ENCODE peak calls at places on chromosomes 12 and 14, in eight cellular contexts. One of them, this sample, is unnamed.

GRCh38 chr12:82329508-82329907 is 28.7 kb downstream of the CCDC59 start:
- DNase-seq in tibial nerve: no peak
- DNase-seq in lower leg skin: no peak
- DNase-seq in endothelial cell of umbilical vein: no peak
- DNase-seq in thyroid gland: no peak
- DNase-seq in prostate gland: no peak
- DNase-seq in testis: no peak
- DNase-seq in erythroblast: no peak
- DNase-seq in this sample: no peak

GRCh38 chr12:69651922-69652321 is 41.2 kb upstream of the LRRC10 start:
- DNase-seq in prostate gland: no peak
- DNase-seq in endothelial cell of umbilical vein: no peak
- DNase-seq in thyroid gland: no peak
- DNase-seq in testis: no peak
- DNase-seq in erythroblast: peak
- DNase-seq in lower leg skin: no peak
- DNase-seq in tibial nerve: no peak
- DNase-seq in this sample: no peak

GRCh38 chr12:78406776-78407335 is 457.7 kb upstream of the SYT1 start:
- DNase-seq in thyroid gland: no peak
- DNase-seq in prostate gland: no peak
- DNase-seq in lower leg skin: no peak
- DNase-seq in testis: no peak
- DNase-seq in erythroblast: no peak
- DNase-seq in endothelial cell of umbilical vein: no peak
- DNase-seq in tibial nerve: no peak
- DNase-seq in this sample: no peak

GRCh38 chr12:111692575-111693210 is 6.8 kb downstream of the ACAD10 start:
- DNase-seq in lower leg skin: no peak
- DNase-seq in erythroblast: peak
- DNase-seq in endothelial cell of umbilical vein: no peak
- DNase-seq in prostate gland: no peak
- DNase-seq in tibial nerve: no peak
- DNase-seq in testis: no peak
- DNase-seq in thyroid gland: no peak
- DNase-seq in this sample: no peak

GRCh38 chr12:8912910-8913309 is 1.4 kb upstream of the PHC1 start:
- DNase-seq in lower leg skin: no peak
- DNase-seq in erythroblast: peak
- DNase-seq in tibial nerve: no peak
- DNase-seq in testis: no peak
- DNase-seq in prostate gland: peak
- DNase-seq in endothelial cell of umbilical vein: no peak
- DNase-seq in thyroid gland: peak
- DNase-seq in this sample: no peak

GRCh38 chr12:100986595-100987547 is 192.3 kb downstream of the ANO4 start:
- DNase-seq in prostate gland: no peak
- DNase-seq in lower leg skin: no peak
- DNase-seq in testis: no peak
- DNase-seq in endothelial cell of umbilical vein: peak
- DNase-seq in thyroid gland: no peak
- DNase-seq in erythroblast: no peak
- DNase-seq in tibial nerve: no peak
- DNase-seq in this sample: no peak

GRCh38 chr12:123389560-123390351 is 5.8 kb downstream of the KMT5A start:
- DNase-seq in thyroid gland: peak
- DNase-seq in lower leg skin: peak
- DNase-seq in tibial nerve: no peak
- DNase-seq in prostate gland: peak
- DNase-seq in endothelial cell of umbilical vein: peak
- DNase-seq in erythroblast: peak
- DNase-seq in testis: peak
- DNase-seq in this sample: no peak

GRCh38 chr14:42428996-42429395 is 822.3 kb downstream of the LRFN5 start:
- DNase-seq in lower leg skin: no peak
- DNase-seq in thyroid gland: no peak
- DNase-seq in prostate gland: no peak
- DNase-seq in erythroblast: no peak
- DNase-seq in endothelial cell of umbilical vein: no peak
- DNase-seq in testis: no peak
- DNase-seq in tibial nerve: no peak
- DNase-seq in this sample: no peak

GRCh38 chr14:103087343-103087835 is 3.4 kb downstream of the LBHD2 start:
- DNase-seq in lower leg skin: no peak
- DNase-seq in thyroid gland: no peak
- DNase-seq in testis: peak
- DNase-seq in prostate gland: no peak
- DNase-seq in erythroblast: no peak
- DNase-seq in endothelial cell of umbilical vein: no peak
- DNase-seq in tibial nerve: no peak
- DNase-seq in this sample: no peak

GRCh38 chr12:57452181-57452936 is 2.7 kb upstream of the INHBE start:
- DNase-seq in erythroblast: no peak
- DNase-seq in endothelial cell of umbilical vein: no peak
- DNase-seq in tibial nerve: no peak
- DNase-seq in prostate gland: no peak
- DNase-seq in testis: no peak
- DNase-seq in thyroid gland: no peak
- DNase-seq in lower leg skin: no peak
- DNase-seq in this sample: no peak

GRCh38 chr12:90947869-90948268 is 7.1 kb downstream of the CCER1 start:
- DNase-seq in lower leg skin: no peak
- DNase-seq in erythroblast: no peak
- DNase-seq in testis: no peak
- DNase-seq in tibial nerve: no peak
- DNase-seq in prostate gland: no peak
- DNase-seq in thyroid gland: peak
- DNase-seq in endothelial cell of umbilical vein: no peak
- DNase-seq in this sample: no peak

GRCh38 chr14:50997712-50998111 is 53.4 kb upstream of the PYGL start:
- DNase-seq in tibial nerve: no peak
- DNase-seq in lower leg skin: no peak
- DNase-seq in thyroid gland: peak
- DNase-seq in erythroblast: no peak
- DNase-seq in testis: no peak
- DNase-seq in endothelial cell of umbilical vein: no peak
- DNase-seq in prostate gland: no peak
- DNase-seq in this sample: no peak

GRCh38 chr12:45219621-45220020 is 3.7 kb downstream of the ANO6 start:
- DNase-seq in thyroid gland: no peak
- DNase-seq in tibial nerve: no peak
- DNase-seq in lower leg skin: no peak
- DNase-seq in endothelial cell of umbilical vein: no peak
- DNase-seq in testis: no peak
- DNase-seq in prostate gland: no peak
- DNase-seq in erythroblast: no peak
- DNase-seq in this sample: no peak

GRCh38 chr14:73227812-73228781 is 9.2 kb upstream of the PAPLN start:
- DNase-seq in lower leg skin: peak
- DNase-seq in testis: peak
- DNase-seq in thyroid gland: no peak
- DNase-seq in endothelial cell of umbilical vein: peak
- DNase-seq in tibial nerve: no peak
- DNase-seq in erythroblast: no peak
- DNase-seq in prostate gland: no peak
- DNase-seq in this sample: peak

GRCh38 chr14:52268191-52269061 is 928 bp downstream of the PTGDR start:
- DNase-seq in thyroid gland: no peak
- DNase-seq in endothelial cell of umbilical vein: no peak
- DNase-seq in lower leg skin: no peak
- DNase-seq in testis: no peak
- DNase-seq in prostate gland: no peak
- DNase-seq in tibial nerve: no peak
- DNase-seq in erythroblast: no peak
- DNase-seq in this sample: no peak

GRCh38 chr14:30957813-30958370 is 67.6 kb upstream of the AP4S1 start:
- DNase-seq in endothelial cell of umbilical vein: no peak
- DNase-seq in prostate gland: no peak
- DNase-seq in erythroblast: no peak
- DNase-seq in lower leg skin: no peak
- DNase-seq in testis: no peak
- DNase-seq in tibial nerve: no peak
- DNase-seq in thyroid gland: peak
- DNase-seq in this sample: no peak

GRCh38 chr12:49671051-49671765 is 36.0 kb downstream of the FMNL3 start:
- DNase-seq in tibial nerve: no peak
- DNase-seq in erythroblast: no peak
- DNase-seq in prostate gland: no peak
- DNase-seq in endothelial cell of umbilical vein: peak
- DNase-seq in lower leg skin: no peak
- DNase-seq in thyroid gland: peak
- DNase-seq in testis: peak
- DNase-seq in this sample: no peak

GRCh38 chr12:30695327-30696102 is at the start of gene IPO8:
- DNase-seq in thyroid gland: peak
- DNase-seq in endothelial cell of umbilical vein: peak
- DNase-seq in tibial nerve: peak
- DNase-seq in lower leg skin: peak
- DNase-seq in prostate gland: peak
- DNase-seq in erythroblast: peak
- DNase-seq in testis: peak
- DNase-seq in this sample: peak
- TF ChIP-seq POLR2A in thyroid gland: peak
- TF ChIP-seq POLR2A in endothelial cell of umbilical vein: peak
- TF ChIP-seq POLR2A in tibial nerve: no peak
- TF ChIP-seq POLR2A in lower leg skin: no peak
- TF ChIP-seq POLR2A in prostate gland: no peak
- TF ChIP-seq POLR2A in erythroblast: peak
- TF ChIP-seq POLR2A in testis: no peak
- TF ChIP-seq POLR2A in this sample: no peak

DNA sequence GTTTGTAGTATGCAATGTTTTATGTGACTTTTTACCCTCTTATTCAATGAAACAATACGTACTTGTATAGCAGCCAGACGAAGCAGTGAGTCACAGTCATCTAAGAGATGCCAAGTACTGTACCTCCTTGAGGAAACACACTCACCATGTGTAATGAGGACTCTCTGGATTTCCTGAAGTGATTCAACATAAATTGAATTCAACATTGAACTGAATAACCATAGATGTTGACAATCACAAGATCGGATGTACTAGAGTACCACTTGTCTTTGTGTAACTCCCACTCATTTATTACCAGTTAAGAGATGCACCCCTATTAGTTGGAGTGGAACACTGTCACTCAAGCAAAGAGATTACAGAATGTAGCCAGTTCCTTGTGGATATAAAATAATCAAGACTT is 175.2 kb upstream of the HMGA2 start:
- DNase-seq in endothelial cell of umbilical vein: peak
- DNase-seq in testis: no peak
- DNase-seq in thyroid gland: no peak
- DNase-seq in tibial nerve: no peak
- DNase-seq in prostate gland: peak
- DNase-seq in erythroblast: no peak
- DNase-seq in lower leg skin: no peak
- DNase-seq in this sample: peak
- TF ChIP-seq POLR2A in endothelial cell of umbilical vein: no peak
- TF ChIP-seq POLR2A in testis: no peak
- TF ChIP-seq POLR2A in thyroid gland: no peak
- TF ChIP-seq POLR2A in tibial nerve: no peak
- TF ChIP-seq POLR2A in prostate gland: no peak
- TF ChIP-seq POLR2A in erythroblast: no peak
- TF ChIP-seq POLR2A in lower leg skin: no peak
- TF ChIP-seq POLR2A in this sample: no peak

GRCh38 chr12:106359620-106360399 is 2.3 kb downstream of the POLR3B start:
- DNase-seq in thyroid gland: no peak
- DNase-seq in testis: no peak
- DNase-seq in erythroblast: no peak
- DNase-seq in lower leg skin: no peak
- DNase-seq in endothelial cell of umbilical vein: no peak
- DNase-seq in prostate gland: no peak
- DNase-seq in tibial nerve: no peak
- DNase-seq in this sample: no peak

GRCh38 chr12:106353178-106353577 is 4.4 kb upstream of the POLR3B start:
- DNase-seq in erythroblast: no peak
- DNase-seq in thyroid gland: no peak
- DNase-seq in endothelial cell of umbilical vein: no peak
- DNase-seq in prostate gland: no peak
- DNase-seq in tibial nerve: no peak
- DNase-seq in lower leg skin: no peak
- DNase-seq in testis: no peak
- DNase-seq in this sample: no peak

GRCh38 chr12:106358410-106359241 is 1.1 kb downstream of the POLR3B start:
- DNase-seq in endothelial cell of umbilical vein: no peak
- DNase-seq in prostate gland: peak
- DNase-seq in erythroblast: peak
- DNase-seq in tibial nerve: no peak
- DNase-seq in thyroid gland: peak
- DNase-seq in testis: peak
- DNase-seq in lower leg skin: no peak
- DNase-seq in this sample: no peak

GRCh38 chr12:106360400-106360994 is 2.9 kb downstream of the POLR3B start:
- DNase-seq in testis: no peak
- DNase-seq in prostate gland: no peak
- DNase-seq in lower leg skin: no peak
- DNase-seq in endothelial cell of umbilical vein: no peak
- DNase-seq in thyroid gland: no peak
- DNase-seq in tibial nerve: no peak
- DNase-seq in erythroblast: no peak
- DNase-seq in this sample: no peak

DNA sequence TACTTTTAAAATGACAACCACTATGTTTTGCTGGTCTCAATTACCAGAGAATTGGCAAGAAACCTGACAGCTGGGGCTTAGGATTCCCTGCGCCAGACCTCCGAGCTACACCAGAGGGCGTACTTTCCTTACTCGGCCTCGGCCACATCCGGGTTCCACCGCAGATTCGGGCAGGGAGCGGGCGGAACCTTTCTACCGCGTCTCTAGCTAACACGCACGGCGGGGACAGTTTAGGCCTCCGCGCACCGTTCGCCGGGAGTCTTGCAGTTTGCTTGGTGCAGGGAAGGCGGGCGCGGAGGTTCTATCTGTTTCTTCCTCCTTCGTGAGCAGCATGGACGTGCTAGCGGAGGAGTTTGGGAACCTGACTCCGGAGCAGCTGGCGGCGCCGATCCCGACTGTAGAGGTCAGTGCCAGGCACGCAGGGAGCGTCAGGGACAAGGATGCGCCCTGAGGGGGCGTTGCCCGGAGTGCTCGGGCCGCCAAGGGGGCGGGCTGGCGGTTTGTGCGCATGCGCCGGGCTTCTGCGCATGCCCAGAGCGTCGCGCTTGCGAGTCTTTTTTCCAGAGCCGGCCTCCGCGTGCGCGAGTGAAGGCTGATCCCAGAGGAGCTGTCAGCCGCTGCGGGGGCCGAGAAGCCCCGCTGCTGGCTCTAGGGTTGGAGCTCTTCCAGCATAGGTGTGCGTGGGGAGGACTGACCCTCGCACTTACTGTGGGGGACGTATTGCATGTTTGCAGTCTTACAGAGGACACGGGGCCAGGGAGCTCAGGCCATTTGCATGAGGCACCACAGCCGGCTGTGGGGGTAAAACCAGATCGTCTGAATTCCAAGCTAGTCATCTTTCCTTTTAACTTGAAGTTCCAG is at the start of gene POLR3B:
- DNase-seq in endothelial cell of umbilical vein: peak
- DNase-seq in testis: peak
- DNase-seq in erythroblast: peak
- DNase-seq in thyroid gland: peak
- DNase-seq in prostate gland: peak
- DNase-seq in tibial nerve: peak
- DNase-seq in lower leg skin: peak
- DNase-seq in this sample: peak
- TF ChIP-seq POLR2A in endothelial cell of umbilical vein: peak
- TF ChIP-seq POLR2A in testis: no peak
- TF ChIP-seq POLR2A in erythroblast: peak
- TF ChIP-seq POLR2A in thyroid gland: peak
- TF ChIP-seq POLR2A in prostate gland: peak
- TF ChIP-seq POLR2A in tibial nerve: peak
- TF ChIP-seq POLR2A in lower leg skin: no peak
- TF ChIP-seq POLR2A in this sample: peak

GRCh38 chr12:119340604-119341003 is 6.1 kb downstream of the CCDC60 start:
- DNase-seq in thyroid gland: no peak
- DNase-seq in erythroblast: no peak
- DNase-seq in tibial nerve: no peak
- DNase-seq in prostate gland: no peak
- DNase-seq in lower leg skin: no peak
- DNase-seq in testis: peak
- DNase-seq in endothelial cell of umbilical vein: no peak
- DNase-seq in this sample: no peak
- TF ChIP-seq POLR2A in thyroid gland: no peak
- TF ChIP-seq POLR2A in erythroblast: no peak
- TF ChIP-seq POLR2A in tibial nerve: no peak
- TF ChIP-seq POLR2A in prostate gland: no peak
- TF ChIP-seq POLR2A in lower leg skin: no peak
- TF ChIP-seq POLR2A in testis: no peak
- TF ChIP-seq POLR2A in endothelial cell of umbilical vein: no peak
- TF ChIP-seq POLR2A in this sample: no peak